ENCODE peak calls at places on chromosomes 13 and 19, in six cellular contexts. T, X, E, N, U and A are unnamed samples.

GRCh38 chr19:31272707-31273106 is 76.5 kb downstream of the TSHZ3 start:
- DNase-seq in U (no peak), E (no peak), X (no peak), N (no peak), T (no peak), A (no peak)

GRCh38 chr19:40889366-40889765 is 7.3 kb upstream of the CYP2A7 start:
- DNase-seq in N (no peak), U (no peak), X (no peak), E (no peak), T (no peak), A (no peak)

GRCh38 chr19:1449467-1450442 is at the start of gene APC2:
- DNase-seq in X (no peak), U (peak), T (no peak), E (peak), N (no peak), A (no peak)

GRCh38 chr19:39398297-39398864 is 7.2 kb downstream of the MED29 start:
- DNase-seq in N (peak), X (peak), U (no peak), T (peak), E (no peak), A (no peak)

GRCh38 chr19:5407356-5407755 is 47.9 kb upstream of the ZNRF4 start:
- DNase-seq in T (no peak), X (no peak), N (no peak), E (no peak), U (peak), A (no peak)

GRCh38 chr13:97695684-97696083 is 257.8 kb upstream of the IPO5 start:
- DNase-seq in N (no peak), T (no peak), X (no peak), E (no peak), U (no peak), A (no peak)

GRCh38 chr19:10329555-10329954 is 3.8 kb downstream of the RAVER1 start:
- DNase-seq in T (no peak), E (no peak), X (no peak), U (no peak), N (no peak), A (no peak)

GRCh38 chr13:47472516-47472915 is 528.6 kb downstream of the SUCLA2 start:
- DNase-seq in E (no peak), X (no peak), T (no peak), U (no peak), N (no peak), A (no peak)

GRCh38 chr13:46893820-46894533 is 2.9 kb downstream of the HTR2A start:
- DNase-seq in E (peak), X (peak), N (peak), U (peak), T (peak), A (peak)

GRCh38 chr19:23981863-23982262 is 67.2 kb downstream of the ZNF726 start:
- DNase-seq in U (no peak), T (no peak), N (no peak), X (no peak), E (no peak), A (no peak)

DNA sequence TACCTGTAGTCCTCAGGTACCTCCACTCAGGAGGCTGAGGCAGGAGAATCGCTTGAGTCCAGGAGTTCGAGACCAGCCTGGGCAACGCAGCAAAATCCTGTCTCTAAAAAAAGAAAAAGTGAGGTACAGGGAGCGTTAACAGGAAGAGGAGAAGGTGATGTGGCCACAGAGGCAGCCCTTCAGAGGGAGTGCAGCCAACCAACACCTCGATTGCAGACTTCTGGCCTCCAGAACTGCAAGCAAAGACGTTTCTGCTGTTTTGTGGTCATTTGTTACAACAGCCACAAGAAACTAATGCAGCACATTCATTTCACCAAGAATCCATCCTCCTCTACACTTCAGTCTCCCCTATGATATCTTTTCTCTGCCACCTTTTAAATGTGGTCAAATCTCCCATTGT is 145.2 kb downstream of the USP12 start:
- DNase-seq in N (no peak), T (no peak), U (no peak), X (no peak), E (no peak), A (no peak)
- H3K27ac ChIP-seq in N (no peak), T (no peak), U (no peak), X (no peak), E (no peak), A (no peak)

GRCh38 chr13:21058361-21058760 is 3.0 kb downstream of the LATS2 start:
- DNase-seq in T (no peak), X (no peak), E (no peak), N (no peak), U (peak), A (no peak)
- H3K4me3 ChIP-seq in T (no peak), X (peak), E (peak), N (no peak), U (no peak), A (peak)

GRCh38 chr13:68816715-68817114 is 1290.9 kb upstream of the ATXN8OS start:
- DNase-seq in X (no peak), E (no peak), N (no peak), T (no peak), U (no peak), A (no peak)
- H3K27ac ChIP-seq in X (no peak), E (no peak), N (no peak), T (no peak), U (no peak), A (no peak)

DNA sequence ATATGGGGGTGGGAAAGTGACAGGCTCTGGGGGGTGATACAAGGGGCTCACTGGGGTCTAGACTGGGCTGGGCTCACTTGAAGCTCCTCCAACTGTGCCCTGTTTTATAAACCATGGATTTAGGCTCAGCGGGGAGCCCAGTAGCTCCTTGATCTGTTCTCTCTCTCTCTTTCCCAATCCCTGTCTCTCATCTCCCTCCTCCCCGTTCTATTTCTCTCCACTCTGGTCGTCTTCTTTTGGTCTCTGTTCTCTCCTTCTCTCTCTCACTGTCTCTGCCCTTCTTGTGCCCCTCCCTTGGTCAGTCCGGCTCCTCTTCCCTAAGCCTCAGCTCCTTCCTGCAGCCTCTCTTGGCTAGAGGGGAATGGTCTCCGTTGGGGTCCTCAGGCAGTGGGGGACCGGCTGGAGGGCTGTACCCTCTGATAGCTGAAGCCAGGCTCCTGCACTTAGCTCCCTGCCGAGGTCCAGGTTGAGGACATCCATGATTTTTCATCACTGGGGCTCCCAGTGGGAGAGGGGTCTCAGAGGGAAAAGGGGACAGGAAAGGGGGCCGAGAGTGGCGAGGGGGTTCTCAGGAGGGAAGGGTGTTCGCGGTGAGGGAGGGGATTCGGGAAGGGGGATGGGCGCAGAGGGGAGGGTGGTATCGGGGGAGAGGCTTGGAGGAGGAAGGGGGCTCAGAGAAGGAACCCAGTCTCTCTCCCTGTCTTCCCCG is 8.5 kb downstream of the UNC13A start:
- DNase-seq in T (no peak), X (no peak), U (peak), E (peak), N (no peak), A (no peak)
- H3K4me3 ChIP-seq in T (no peak), X (peak), U (no peak), E (peak), N (peak), A (peak)

GRCh38 chr13:99454518-99455183 is 46.6 kb upstream of the TM9SF2 start:
- DNase-seq in N (no peak), T (no peak), X (no peak), U (no peak), E (no peak), A (no peak)

GRCh38 chr13:99446242-99446641 is 55.0 kb upstream of the TM9SF2 start:
- DNase-seq in X (no peak), U (no peak), T (no peak), E (peak), N (no peak), A (no peak)

GRCh38 chr13:99448586-99448985 is 52.7 kb upstream of the TM9SF2 start:
- DNase-seq in N (no peak), T (no peak), X (no peak), E (no peak), U (no peak), A (no peak)

DNA sequence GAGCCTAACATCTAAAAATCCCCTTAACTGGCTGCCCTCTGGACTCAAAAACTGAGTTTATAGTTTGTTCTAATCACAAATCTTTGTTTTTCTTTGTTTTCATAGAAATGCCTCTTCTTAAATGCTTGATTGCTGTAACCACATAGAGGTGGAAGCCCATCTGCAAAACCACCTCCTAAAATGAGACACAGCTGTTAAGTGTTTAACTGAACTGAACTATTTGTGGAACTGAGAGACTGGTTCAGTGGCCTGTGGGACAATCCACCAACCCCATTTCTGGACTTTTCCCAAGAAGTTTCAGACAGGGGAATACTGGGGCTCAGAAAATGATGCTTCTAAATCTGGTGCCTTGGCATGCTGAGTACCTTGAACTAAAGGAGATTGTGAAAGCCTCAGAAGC is 50.9 kb upstream of the TM9SF2 start:
- DNase-seq in E (no peak), T (no peak), X (no peak), U (no peak), N (no peak), A (no peak)
- H3K27ac ChIP-seq in E (no peak), T (no peak), X (no peak), U (no peak), N (no peak), A (no peak)

GRCh38 chr19:50723735-50724521 is 764 bp downstream of the CLEC11A start:
- DNase-seq in E (no peak), X (no peak), N (no peak), T (no peak), U (no peak), A (no peak)

GRCh38 chr19:50728084-50728737 is 5.0 kb downstream of the CLEC11A start:
- DNase-seq in N (peak), U (peak), E (peak), X (peak), T (peak), A (no peak)

GRCh38 chr19:50725218-50725931 is 2.2 kb downstream of the CLEC11A start:
- DNase-seq in T (no peak), U (no peak), E (no peak), N (no peak), X (no peak), A (no peak)

GRCh38 chr19:50724522-50725217 is 1.5 kb downstream of the CLEC11A start:
- DNase-seq in X (peak), E (peak), T (peak), N (peak), U (peak), A (peak)

DNA sequence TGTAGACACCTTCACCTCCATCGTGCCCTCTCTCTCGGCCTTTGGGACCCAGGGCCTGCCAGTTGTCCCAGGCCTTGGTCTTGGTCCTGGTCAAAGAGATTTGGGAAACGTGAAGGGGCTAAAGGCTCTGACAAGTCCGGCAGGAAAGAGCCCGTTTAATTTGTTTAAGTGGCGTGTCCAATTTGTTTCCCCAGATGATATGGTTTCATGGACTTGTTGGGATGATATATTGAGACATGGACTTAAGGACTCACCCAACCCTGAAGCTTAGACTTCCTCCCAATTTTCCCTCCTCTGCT is 2.7 kb downstream of the CLEC11A start:
- DNase-seq in U (no peak), X (no peak), N (no peak), E (no peak), T (no peak), A (no peak)
- H3K4me3 ChIP-seq in U (peak), X (peak), N (peak), E (peak), T (no peak), A (peak)

DNA sequence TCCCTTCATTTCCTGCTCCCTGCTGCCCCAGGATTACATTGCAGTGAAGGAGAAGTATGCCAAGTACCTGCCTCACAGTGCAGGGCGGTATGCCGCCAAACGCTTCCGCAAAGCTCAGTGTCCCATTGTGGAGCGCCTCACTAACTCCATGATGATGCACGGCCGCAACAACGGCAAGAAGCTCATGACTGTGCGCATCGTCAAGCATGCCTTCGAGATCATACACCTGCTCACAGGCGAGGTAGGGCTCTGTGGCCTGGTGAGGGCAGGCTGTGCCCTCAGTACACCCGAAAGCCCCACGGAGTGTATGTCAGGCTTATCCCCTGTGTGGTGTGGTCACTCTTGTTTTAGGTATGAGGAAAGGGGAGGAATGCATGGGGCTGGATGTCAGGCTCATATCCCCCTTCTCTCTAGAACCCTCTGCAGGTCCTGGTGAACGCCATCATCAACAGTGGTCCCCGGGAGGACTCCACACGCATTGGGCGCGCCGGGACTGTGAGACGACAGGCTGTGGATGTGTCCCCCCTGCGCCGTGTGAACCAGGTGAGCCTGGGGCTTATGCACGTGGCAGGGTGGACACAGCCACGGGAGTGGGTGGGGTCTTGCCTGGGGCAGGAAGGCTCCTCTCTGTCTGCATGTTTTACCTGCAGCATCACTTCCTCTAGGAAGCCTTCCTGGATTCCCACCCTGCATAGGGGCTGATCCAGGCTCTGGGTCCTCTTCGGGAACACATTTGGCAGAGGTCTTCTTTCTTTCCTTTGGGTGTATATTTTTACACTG is 2.3 kb upstream of the RNF225 start:
- DNase-seq in E (peak), X (no peak), N (no peak), U (no peak), T (no peak), A (no peak)
- H3K27ac ChIP-seq in E (no peak), X (no peak), N (no peak), U (no peak), T (no peak), A (no peak)

DNA sequence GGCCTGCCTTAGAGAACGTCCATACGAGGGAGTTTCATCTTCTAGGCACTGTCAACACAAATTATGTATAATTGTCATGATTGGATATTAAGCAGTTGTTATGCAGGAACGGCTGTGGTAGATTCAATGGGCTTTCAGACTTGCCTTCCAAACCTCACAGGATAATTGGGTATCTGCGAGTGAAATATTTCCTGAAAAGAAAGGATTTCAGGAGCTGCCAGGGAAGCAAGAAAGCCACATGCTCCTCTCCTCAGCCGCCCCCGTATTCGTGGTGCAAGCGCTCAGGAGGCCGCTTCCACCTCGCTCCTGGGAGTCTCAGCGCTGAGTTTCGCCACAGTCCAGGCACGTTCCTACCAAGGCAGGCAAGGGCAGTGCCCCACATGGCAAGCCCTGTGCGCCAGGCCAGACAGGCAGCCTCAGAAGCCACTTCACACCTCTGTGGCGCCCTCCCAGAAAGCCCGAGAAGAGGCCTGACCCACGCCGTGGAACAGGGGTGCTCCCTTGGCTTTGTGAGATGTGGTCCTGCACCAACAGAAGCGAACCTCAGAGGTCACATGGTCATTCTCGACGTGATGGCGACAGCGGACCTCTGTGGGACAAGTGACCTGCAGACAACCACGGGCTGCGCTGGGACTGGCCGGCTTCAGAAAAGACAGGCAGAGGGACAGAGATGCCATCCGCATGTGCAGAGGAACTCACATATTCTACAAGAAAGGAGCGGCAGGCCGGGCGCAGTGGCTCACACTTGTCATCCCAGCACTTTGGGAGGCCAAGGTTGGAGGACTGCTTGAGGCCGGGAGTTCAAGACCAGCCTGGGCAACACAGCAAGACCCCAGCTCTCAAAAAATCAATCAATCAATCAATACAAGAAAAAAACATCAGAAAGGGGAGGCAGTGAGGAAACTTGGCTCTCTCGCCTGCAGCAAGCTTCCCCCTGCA is 41.4 kb downstream of the CEBPG start:
- DNase-seq in X (no peak), N (no peak), U (no peak), E (no peak), T (no peak), A (no peak)
- H3K4me3 ChIP-seq in X (no peak), N (no peak), U (no peak), E (no peak), T (no peak), A (no peak)